ENCODE peak calls at places on chromosomes 2 and 18, in five cellular contexts. C, S, A, Z and L are unnamed samples. For H3K4me1, the result is how much of the 10 kb centered on the place peaks cover.

GRCh38 chr18:54100466-54100865 is 124.0 kb downstream of the MBD2 start:
- DNase-seq in Z (no peak), A (no peak), C (no peak), S (no peak), L (no peak)

GRCh38 chr2:172021955-172022354 is 22.2 kb downstream of the METAP1D start:
- DNase-seq in A (no peak), S (no peak), Z (no peak), C (peak), L (peak)

GRCh38 chr2:201517094-201517493 is 65.6 kb downstream of the STRADB start:
- DNase-seq in A (no peak), Z (no peak), C (no peak), S (no peak), L (no peak)

GRCh38 chr2:16330571-16331351 is 334.9 kb downstream of the CYRIA start:
- DNase-seq in A (no peak), C (no peak), Z (no peak), S (no peak), L (peak)

GRCh38 chr2:201642086-201642578 is 1.2 kb downstream of the TMEM237 start:
- DNase-seq in A (no peak), Z (no peak), S (no peak), C (no peak), L (no peak)

GRCh38 chr18:22324191-22325131 is 93.3 kb downstream of the CTAGE1 start:
- DNase-seq in Z (no peak), C (peak), A (peak), S (no peak), L (no peak)

GRCh38 chr18:31171159-31171839 is 8.6 kb upstream of the DSC1 start:
- DNase-seq in Z (no peak), S (no peak), C (no peak), A (no peak), L (peak)

GRCh38 chr2:109466674-109467575 is 146.8 kb downstream of the SEPTIN10 start:
- DNase-seq in A (peak), C (no peak), Z (no peak), S (no peak), L (peak)

GRCh38 chr18:58847383-58848071 is 17.1 kb upstream of the ZNF532 start:
- DNase-seq in A (no peak), C (peak), S (no peak), Z (peak), L (no peak)

GRCh38 chr2:190649798-190650390 is 1.0 kb downstream of the NAB1 start:
- DNase-seq in A (no peak), C (peak), S (no peak), Z (no peak), L (peak)
- H3K4me1 ChIP-seq in A (under half), C (under half), S (under half), Z (under half), L (under half)

GRCh38 chr2:48482313-48482712 is 47.6 kb upstream of the STON1 start:
- DNase-seq in Z (no peak), A (no peak), S (no peak), C (peak), L (no peak)
- H3K4me1 ChIP-seq in Z (under half), A (under half), S (under half), C (under half), L (under half)

DNA sequence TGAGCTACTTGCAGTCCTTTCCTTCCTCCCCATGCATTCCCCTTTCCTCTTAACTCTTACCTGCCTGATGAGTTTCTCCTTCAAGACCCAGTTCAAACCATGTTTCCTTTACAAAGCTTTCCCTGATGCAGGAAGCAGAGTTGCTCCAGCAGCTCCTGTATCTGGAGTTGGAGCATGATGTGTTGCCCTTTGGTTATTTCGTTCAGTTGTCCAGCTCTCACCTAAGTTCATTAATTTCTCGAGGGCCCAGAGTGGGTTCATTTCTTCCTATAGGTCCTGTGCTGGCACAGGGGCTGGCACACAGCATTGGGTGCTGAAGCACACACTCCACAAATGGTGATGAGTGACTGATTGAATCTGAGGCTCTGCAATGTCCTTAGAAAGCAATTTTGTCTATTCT is 23.0 kb upstream of the TMEM214 start:
- DNase-seq in C (no peak), S (no peak), A (no peak), Z (no peak), L (no peak)
- H3K4me1 ChIP-seq in C (under half), S (under half), A (under half), Z (under half), L (under half)

DNA sequence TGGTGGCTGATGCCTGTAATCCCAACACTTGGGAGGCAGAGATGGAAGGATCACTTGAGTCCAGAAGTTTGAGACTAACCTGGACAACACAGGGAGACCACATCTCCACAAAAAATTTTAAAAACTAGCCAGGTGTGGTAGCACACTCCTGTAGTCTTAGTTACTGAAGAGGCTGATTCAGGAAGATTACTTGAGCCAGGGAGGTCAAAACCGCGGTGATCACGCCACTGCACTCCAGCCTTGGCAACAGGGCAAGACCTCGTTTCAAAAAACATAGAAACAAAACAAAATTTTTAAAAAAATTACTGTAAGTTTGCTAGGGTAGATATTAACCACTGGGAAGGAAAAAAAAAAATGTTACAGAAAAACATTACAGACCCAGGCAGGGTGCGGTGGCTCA is 5.8 kb downstream of the ATL2 start:
- DNase-seq in A (no peak), S (no peak), Z (no peak), C (no peak), L (no peak)
- H3K4me1 ChIP-seq in A (half or more), S (under half), Z (under half), C (under half), L (under half)

GRCh38 chr2:86193901-86194567 is 1.2 kb downstream of the IMMT start:
- DNase-seq in A (no peak), Z (no peak), C (peak), S (no peak), L (no peak)
- H3K4me1 ChIP-seq in A (under half), Z (under half), C (under half), S (under half), L (under half)